ENCODE peak calls at places on chromosomes 16 and 17, in five cellular contexts. H, Q, Y, L and M are unnamed samples.
A peak's percentile ranks its signal among the peaks of the same experiment; 100 is the strongest.

GRCh38 chr17:37796081-37796480 is 51.2 kb upstream of the HNF1B start:
- DNase-seq in H (no peak), Q (no peak), Y (no peak), L (no peak), M (no peak)

GRCh38 chr17:37465058-37465616 is 24.6 kb upstream of the DUSP14 start:
- DNase-seq in H (no peak), Q (no peak), Y (no peak), L (no peak), M (peak; percentile 72)

GRCh38 chr16:20675488-20676267 is 21.8 kb downstream of the ACSM1 start:
- DNase-seq in H (no peak), Q (peak; percentile 38), Y (no peak), L (peak; percentile 22), M (no peak)

GRCh38 chr17:39235555-39236221 is 9.9 kb upstream of the STAC2 start:
- DNase-seq in H (peak; percentile 89), Q (peak; percentile 24), Y (peak; percentile 80), L (peak; percentile 87), M (peak; percentile 57)

GRCh38 chr17:41494524-41494923 is 4.8 kb upstream of the KRT36 start:
- DNase-seq in H (no peak), Q (no peak), Y (no peak), L (no peak), M (peak; percentile 39)

GRCh38 chr17:9419932-9420453 is 155.6 kb downstream of the STX8 start:
- DNase-seq in H (no peak), Q (no peak), Y (no peak), L (no peak), M (peak; percentile 26)

GRCh38 chr16:29812754-29813643 is 1.0 kb downstream of the PRRT2 start:
- DNase-seq in H (no peak), Q (no peak), Y (no peak), L (no peak), M (no peak)

GRCh38 chr16:30724641-30725464 is 23.4 kb upstream of the PHKG2 start:
- DNase-seq in H (no peak), Q (no peak), Y (no peak), L (no peak), M (no peak)

GRCh38 chr17:32876414-32877163 is at the start of gene MYO1D:
- DNase-seq in H (peak; percentile 48), Q (no peak), Y (peak; percentile 73), L (peak; percentile 67), M (no peak)

GRCh38 chr16:6667393-6667792 is 665.3 kb upstream of the RBFOX1 start:
- DNase-seq in H (no peak), Q (no peak), Y (no peak), L (no peak), M (no peak)

GRCh38 chr16:27723711-27724490 is 174.0 kb downstream of the KATNIP start:
- DNase-seq in H (no peak), Q (no peak), Y (no peak), L (no peak), M (no peak)

GRCh38 chr16:87407511-87408112 is 15.5 kb downstream of the MAP1LC3B start:
- DNase-seq in H (no peak), Q (peak; percentile 84), Y (no peak), L (no peak), M (no peak)

GRCh38 chr17:79986441-79987186 is 49.1 kb downstream of the TBC1D16 start:
- DNase-seq in H (no peak), Q (no peak), Y (peak; percentile 94), L (no peak), M (peak; percentile 67)

GRCh38 chr16:3716831-3717234 is 491 bp downstream of the TRAP1 start:
- DNase-seq in H (peak; percentile 29), Q (no peak), Y (peak; percentile 69), L (peak; percentile 36), M (no peak)

GRCh38 chr17:50562266-50563094 is 2.0 kb downstream of the CACNA1G start:
- DNase-seq in H (no peak), Q (no peak), Y (no peak), L (no peak), M (no peak)
- TF ChIP-seq RCOR1 in H (no peak), Q (no peak), Y (no peak), L (no peak), M (no peak)

DNA sequence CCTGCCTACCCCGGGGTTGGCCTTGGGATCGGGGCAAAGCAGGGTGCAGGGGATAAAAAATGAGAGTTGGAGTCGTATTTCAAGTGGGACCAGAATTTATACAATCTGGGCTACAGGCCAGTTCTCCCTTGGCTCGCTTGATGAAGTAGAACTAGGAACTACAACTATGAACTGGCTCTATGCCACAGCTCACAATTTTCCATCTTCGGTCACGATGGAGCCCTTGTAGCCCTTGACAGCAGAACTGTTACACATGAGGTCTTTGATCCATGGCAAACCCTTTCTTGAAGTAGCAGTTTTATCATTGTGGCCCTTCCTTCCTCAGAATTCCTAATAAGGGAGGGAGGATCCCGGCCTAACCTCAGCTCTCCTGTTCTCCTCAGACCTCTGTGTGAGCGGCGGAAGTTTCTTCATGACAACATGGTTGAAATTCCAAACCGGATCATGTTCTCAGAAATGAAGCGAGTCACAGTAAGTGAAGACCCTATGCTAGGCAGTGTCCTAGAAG is 17.1 kb downstream of the LIG3 start:
- DNase-seq in H (no peak), Q (no peak), Y (no peak), L (no peak), M (peak; percentile 87)
- TF ChIP-seq RCOR1 in H (no peak), Q (no peak), Y (no peak), L (no peak), M (no peak)

GRCh38 chr16:66521951-66522771 is 27.8 kb downstream of the TK2 start:
- DNase-seq in H (no peak), Q (peak; percentile 86), Y (no peak), L (peak; percentile 60), M (peak; percentile 76)

GRCh38 chr16:66525396-66526180 is 24.3 kb downstream of the TK2 start:
- DNase-seq in H (no peak), Q (no peak), Y (no peak), L (no peak), M (no peak)

GRCh38 chr16:66522816-66523590 is 26.9 kb downstream of the TK2 start:
- DNase-seq in H (no peak), Q (no peak), Y (no peak), L (no peak), M (no peak)

GRCh38 chr16:66524601-66525164 is 25.2 kb downstream of the TK2 start:
- DNase-seq in H (no peak), Q (peak; percentile 85), Y (no peak), L (peak; percentile 47), M (no peak)

DNA sequence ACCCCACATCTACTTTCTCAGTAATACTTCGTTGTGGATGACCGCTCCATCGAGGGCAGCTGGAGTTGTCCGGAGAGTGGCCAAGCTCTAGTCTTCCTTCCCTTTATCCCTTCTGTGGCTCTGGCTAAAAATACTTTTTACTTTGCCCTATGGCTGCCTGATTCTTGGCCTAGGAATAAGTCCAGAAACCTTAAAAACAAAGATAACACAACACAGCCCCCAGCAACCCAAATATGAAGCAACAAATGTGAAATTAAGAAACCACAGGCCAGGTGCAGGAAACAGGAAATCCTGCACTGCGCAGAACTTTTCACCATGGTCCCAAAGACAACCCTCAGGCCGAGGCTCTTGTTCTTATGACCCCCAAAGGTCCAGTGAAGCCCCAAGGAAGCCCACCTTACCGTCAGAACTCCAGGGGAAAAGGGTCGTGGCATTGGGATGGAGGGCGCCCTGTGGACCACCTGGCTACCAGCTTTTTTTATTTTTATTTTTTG is 26.0 kb downstream of the TK2 start:
- DNase-seq in H (no peak), Q (no peak), Y (no peak), L (no peak), M (no peak)
- TF ChIP-seq RCOR1 in H (no peak), Q (no peak), Y (no peak), L (no peak), M (no peak)

DNA sequence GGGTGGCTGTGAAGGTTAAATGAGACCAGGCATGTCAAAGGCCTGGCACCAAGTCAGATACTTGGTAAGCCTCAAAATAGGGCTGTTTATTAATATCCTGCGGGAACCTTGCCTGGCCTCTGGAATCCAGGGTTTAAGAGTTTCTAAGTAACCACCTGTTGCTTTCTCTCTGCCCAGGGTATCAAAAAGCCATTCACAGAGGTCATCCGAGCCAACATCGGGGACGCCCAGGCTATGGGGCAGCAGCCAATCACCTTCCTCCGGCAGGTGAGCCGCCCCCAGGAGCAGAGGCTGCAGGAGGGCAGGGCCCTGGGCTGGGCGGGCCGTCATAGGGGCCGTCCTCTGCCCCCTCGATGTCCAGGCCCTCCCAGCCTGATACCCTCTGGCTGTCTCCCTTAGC is 13.3 kb downstream of the GPT2 start:
- DNase-seq in H (no peak), Q (no peak), Y (no peak), L (no peak), M (no peak)
- TF ChIP-seq RCOR1 in H (no peak), Q (no peak), Y (no peak), L (no peak), M (no peak)

DNA sequence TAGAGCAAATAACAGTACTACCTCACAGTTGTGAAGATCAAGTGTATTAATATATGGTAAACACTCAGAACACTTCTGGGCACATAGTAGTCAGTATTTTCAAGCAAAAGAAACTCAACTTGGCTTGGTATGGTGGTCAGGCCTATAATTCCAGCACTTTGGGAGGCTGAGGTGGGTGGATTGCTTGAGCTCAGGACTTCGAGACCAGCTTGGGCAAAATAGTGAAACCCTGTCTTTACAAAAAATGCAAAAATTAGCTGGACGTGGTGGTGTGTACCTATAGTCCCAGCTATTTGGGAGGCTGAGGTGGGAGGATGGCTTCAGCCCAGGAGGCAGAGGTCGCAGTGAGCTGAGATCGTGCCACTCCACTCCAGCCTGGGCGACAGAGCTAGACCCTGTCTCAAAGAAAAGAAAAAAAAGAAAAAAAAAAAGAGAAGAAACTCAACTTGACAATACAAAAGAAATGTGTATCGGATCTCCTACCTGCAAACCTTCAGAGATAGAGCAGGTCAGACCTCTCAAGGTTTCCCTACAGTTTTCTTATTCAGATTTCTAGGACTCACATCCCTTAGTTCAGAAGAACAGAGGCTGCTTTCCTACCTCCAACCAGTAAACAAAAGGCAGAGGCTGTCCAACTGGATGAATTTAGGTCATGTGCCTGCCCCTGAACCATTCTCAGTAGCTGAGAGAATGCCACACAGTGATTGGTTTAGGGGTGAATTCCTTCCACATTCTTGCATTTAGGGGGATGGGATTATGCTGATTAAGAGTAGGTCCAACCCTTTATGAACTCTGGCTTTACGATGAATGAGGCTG is 1.7 kb upstream of the KPNA2 start:
- DNase-seq in H (peak; percentile 94), Q (no peak), Y (peak; percentile 51), L (peak; percentile 30), M (peak; percentile 65)
- TF ChIP-seq RCOR1 in H (no peak), Q (no peak), Y (no peak), L (peak; percentile 4), M (no peak)